ENCODE peak calls at places on chromosomes 11 and 22, in nine cellular contexts. One of them, this sample, is unnamed.

GRCh38 chr11:68040957-68041591 is 2.2 kb downstream of the TCIRG1 start:
- DNase-seq in heart right ventricle: no peak
- DNase-seq in AG04450: no peak
- DNase-seq in endodermal cell: no peak
- DNase-seq in transverse colon: no peak
- DNase-seq in prostate gland: no peak
- DNase-seq in uterus: no peak
- DNase-seq in cardiac muscle cell: no peak
- DNase-seq in Peyer's patch: no peak
- DNase-seq in this sample: peak; percentile 71

GRCh38 chr11:42049650-42050049 is 590.2 kb upstream of the LRRC4C start:
- DNase-seq in prostate gland: no peak
- DNase-seq in uterus: no peak
- DNase-seq in AG04450: no peak
- DNase-seq in heart right ventricle: no peak
- DNase-seq in transverse colon: no peak
- DNase-seq in Peyer's patch: no peak
- DNase-seq in endodermal cell: no peak
- DNase-seq in cardiac muscle cell: peak; percentile 5
- DNase-seq in this sample: no peak

GRCh38 chr11:65041206-65042035 is at the start of gene SAC3D1:
- DNase-seq in cardiac muscle cell: no peak
- DNase-seq in transverse colon: peak; percentile 73
- DNase-seq in Peyer's patch: peak; percentile 91
- DNase-seq in endodermal cell: peak; percentile 89
- DNase-seq in heart right ventricle: no peak
- DNase-seq in AG04450: no peak
- DNase-seq in uterus: no peak
- DNase-seq in prostate gland: no peak
- DNase-seq in this sample: no peak

GRCh38 chr11:69335461-69336386 is 41.8 kb downstream of the MYEOV start:
- DNase-seq in AG04450: no peak
- DNase-seq in heart right ventricle: no peak
- DNase-seq in Peyer's patch: no peak
- DNase-seq in uterus: no peak
- DNase-seq in cardiac muscle cell: no peak
- DNase-seq in prostate gland: no peak
- DNase-seq in transverse colon: no peak
- DNase-seq in endodermal cell: peak; percentile 32
- DNase-seq in this sample: no peak

GRCh38 chr11:119144825-119145476 is 3.9 kb upstream of the ABCG4 start:
- DNase-seq in heart right ventricle: peak; percentile 44
- DNase-seq in cardiac muscle cell: peak; percentile 79
- DNase-seq in transverse colon: peak; percentile 76
- DNase-seq in endodermal cell: peak; percentile 95
- DNase-seq in uterus: peak; percentile 56
- DNase-seq in AG04450: peak; percentile 32
- DNase-seq in Peyer's patch: peak; percentile 72
- DNase-seq in prostate gland: peak; percentile 26
- DNase-seq in this sample: peak; percentile 69

GRCh38 chr11:47645500-47645899 is 3.1 kb upstream of the MTCH2 start:
- DNase-seq in endodermal cell: no peak
- DNase-seq in cardiac muscle cell: no peak
- DNase-seq in AG04450: no peak
- DNase-seq in transverse colon: no peak
- DNase-seq in heart right ventricle: no peak
- DNase-seq in prostate gland: no peak
- DNase-seq in uterus: no peak
- DNase-seq in Peyer's patch: no peak
- DNase-seq in this sample: no peak

GRCh38 chr11:110130642-110131238 is 37.5 kb downstream of the ZC3H12C start:
- DNase-seq in AG04450: no peak
- DNase-seq in transverse colon: peak; percentile 14
- DNase-seq in cardiac muscle cell: peak; percentile 70
- DNase-seq in uterus: no peak
- DNase-seq in endodermal cell: peak; percentile 67
- DNase-seq in Peyer's patch: no peak
- DNase-seq in heart right ventricle: no peak
- DNase-seq in prostate gland: no peak
- DNase-seq in this sample: no peak

GRCh38 chr11:28400236-28401100 is 292.3 kb downstream of the METTL15 start:
- DNase-seq in cardiac muscle cell: peak; percentile 25
- DNase-seq in prostate gland: no peak
- DNase-seq in Peyer's patch: no peak
- DNase-seq in transverse colon: no peak
- DNase-seq in endodermal cell: no peak
- DNase-seq in heart right ventricle: no peak
- DNase-seq in uterus: no peak
- DNase-seq in AG04450: peak; percentile 58
- DNase-seq in this sample: no peak

GRCh38 chr11:85805387-85805786 is 5.6 kb downstream of the SYTL2 start:
- DNase-seq in heart right ventricle: no peak
- DNase-seq in uterus: no peak
- DNase-seq in transverse colon: no peak
- DNase-seq in AG04450: no peak
- DNase-seq in endodermal cell: no peak
- DNase-seq in Peyer's patch: no peak
- DNase-seq in cardiac muscle cell: no peak
- DNase-seq in prostate gland: no peak
- DNase-seq in this sample: no peak

GRCh38 chr11:86179646-86180064 is 64.9 kb upstream of the EED start:
- DNase-seq in cardiac muscle cell: no peak
- DNase-seq in Peyer's patch: no peak
- DNase-seq in heart right ventricle: no peak
- DNase-seq in AG04450: no peak
- DNase-seq in endodermal cell: no peak
- DNase-seq in uterus: no peak
- DNase-seq in prostate gland: peak; percentile 22
- DNase-seq in transverse colon: no peak
- DNase-seq in this sample: no peak

GRCh38 chr11:117870176-117870952 is 6.1 kb downstream of the FXYD6 start:
- DNase-seq in prostate gland: no peak
- DNase-seq in AG04450: no peak
- DNase-seq in endodermal cell: no peak
- DNase-seq in cardiac muscle cell: no peak
- DNase-seq in uterus: no peak
- DNase-seq in transverse colon: no peak
- DNase-seq in Peyer's patch: no peak
- DNase-seq in heart right ventricle: no peak
- DNase-seq in this sample: no peak

GRCh38 chr22:34414467-34415440 is 494.5 kb upstream of the LARGE1 start:
- DNase-seq in Peyer's patch: peak; percentile 56
- DNase-seq in heart right ventricle: no peak
- DNase-seq in transverse colon: peak; percentile 43
- DNase-seq in AG04450: no peak
- DNase-seq in cardiac muscle cell: peak; percentile 1
- DNase-seq in endodermal cell: peak; percentile 93
- DNase-seq in uterus: no peak
- DNase-seq in prostate gland: peak; percentile 61
- DNase-seq in this sample: peak; percentile 33

GRCh38 chr11:3644817-3645235 is at the start of gene ART1:
- DNase-seq in transverse colon: no peak
- DNase-seq in uterus: peak; percentile 27
- DNase-seq in Peyer's patch: no peak
- DNase-seq in AG04450: no peak
- DNase-seq in endodermal cell: no peak
- DNase-seq in prostate gland: no peak
- DNase-seq in heart right ventricle: peak; percentile 28
- DNase-seq in cardiac muscle cell: peak; percentile 5
- DNase-seq in this sample: no peak

GRCh38 chr11:61924016-61924360 is 6.6 kb upstream of the RAB3IL1 start:
- DNase-seq in prostate gland: no peak
- DNase-seq in AG04450: no peak
- DNase-seq in transverse colon: no peak
- DNase-seq in uterus: peak; percentile 39
- DNase-seq in Peyer's patch: no peak
- DNase-seq in heart right ventricle: no peak
- DNase-seq in cardiac muscle cell: no peak
- DNase-seq in endodermal cell: no peak
- DNase-seq in this sample: no peak

GRCh38 chr22:11253000-11253511 is 4274.9 kb upstream of the OR11H1 start:
- DNase-seq in transverse colon: no peak
- DNase-seq in uterus: no peak
- DNase-seq in Peyer's patch: peak; percentile 14
- DNase-seq in heart right ventricle: peak; percentile 7
- DNase-seq in prostate gland: no peak
- DNase-seq in endodermal cell: no peak
- DNase-seq in cardiac muscle cell: no peak
- DNase-seq in AG04450: no peak
- DNase-seq in this sample: peak; percentile 54

GRCh38 chr22:46894081-46894671 is 131.7 kb downstream of the TBC1D22A start:
- DNase-seq in AG04450: no peak
- DNase-seq in prostate gland: no peak
- DNase-seq in endodermal cell: peak; percentile 22
- DNase-seq in transverse colon: no peak
- DNase-seq in uterus: no peak
- DNase-seq in heart right ventricle: no peak
- DNase-seq in cardiac muscle cell: no peak
- DNase-seq in Peyer's patch: no peak
- DNase-seq in this sample: no peak
- TF ChIP-seq CTCF in AG04450: no peak
- TF ChIP-seq CTCF in prostate gland: no peak
- TF ChIP-seq CTCF in endodermal cell: no peak
- TF ChIP-seq CTCF in transverse colon: no peak
- TF ChIP-seq CTCF in uterus: no peak
- TF ChIP-seq CTCF in heart right ventricle: no peak
- TF ChIP-seq CTCF in cardiac muscle cell: no peak
- TF ChIP-seq CTCF in Peyer's patch: no peak
- TF ChIP-seq CTCF in this sample: no peak

DNA sequence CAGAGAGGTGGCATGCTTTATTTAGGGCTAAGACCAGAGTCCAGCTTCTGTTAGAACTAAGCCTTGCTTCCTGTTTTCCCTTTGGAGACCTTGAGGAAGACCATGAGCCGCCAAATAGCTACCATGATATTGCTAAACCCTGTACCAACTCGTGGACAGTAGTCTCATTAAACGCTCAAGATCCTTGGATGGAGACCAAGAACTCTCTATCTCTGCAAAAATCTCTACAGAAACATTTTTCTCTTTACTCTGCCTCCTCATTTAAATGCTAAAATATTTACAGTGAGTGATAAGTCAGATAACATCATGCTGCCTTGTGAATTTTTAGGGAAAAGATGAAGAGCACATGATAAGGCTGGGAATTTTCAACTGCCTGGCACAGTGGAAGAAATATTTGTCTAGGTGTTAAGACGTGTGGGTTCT is 197.8 kb downstream of the MAML2 start:
- DNase-seq in Peyer's patch: no peak
- DNase-seq in transverse colon: no peak
- DNase-seq in uterus: no peak
- DNase-seq in cardiac muscle cell: no peak
- DNase-seq in prostate gland: peak; percentile 80
- DNase-seq in AG04450: no peak
- DNase-seq in endodermal cell: no peak
- DNase-seq in heart right ventricle: no peak
- DNase-seq in this sample: no peak
- H3K27ac ChIP-seq in Peyer's patch: no peak overlapping the region
- H3K27ac ChIP-seq in transverse colon: no peak overlapping the region
- H3K27ac ChIP-seq in uterus: no peak overlapping the region
- H3K27ac ChIP-seq in cardiac muscle cell: no peak overlapping the region
- H3K27ac ChIP-seq in prostate gland: peak overlapping the region; percentile 66
- H3K27ac ChIP-seq in AG04450: no peak overlapping the region
- H3K27ac ChIP-seq in endodermal cell: no peak overlapping the region
- H3K27ac ChIP-seq in heart right ventricle: no peak overlapping the region
- H3K27ac ChIP-seq in this sample: no peak overlapping the region

GRCh38 chr11:92556435-92556834 is 331.8 kb downstream of the FAT3 start:
- DNase-seq in endodermal cell: peak; percentile 56
- DNase-seq in AG04450: no peak
- DNase-seq in transverse colon: no peak
- DNase-seq in cardiac muscle cell: peak; percentile 30
- DNase-seq in prostate gland: no peak
- DNase-seq in heart right ventricle: no peak
- DNase-seq in uterus: no peak
- DNase-seq in Peyer's patch: no peak
- DNase-seq in this sample: no peak

GRCh38 chr11:92550871-92551270 is 326.3 kb downstream of the FAT3 start:
- DNase-seq in endodermal cell: peak; percentile 52
- DNase-seq in AG04450: no peak
- DNase-seq in prostate gland: no peak
- DNase-seq in Peyer's patch: no peak
- DNase-seq in heart right ventricle: no peak
- DNase-seq in cardiac muscle cell: no peak
- DNase-seq in transverse colon: no peak
- DNase-seq in uterus: no peak
- DNase-seq in this sample: no peak

GRCh38 chr11:92554662-92555061 is 330.0 kb downstream of the FAT3 start:
- DNase-seq in uterus: no peak
- DNase-seq in heart right ventricle: no peak
- DNase-seq in cardiac muscle cell: no peak
- DNase-seq in endodermal cell: no peak
- DNase-seq in prostate gland: no peak
- DNase-seq in AG04450: no peak
- DNase-seq in transverse colon: no peak
- DNase-seq in Peyer's patch: no peak
- DNase-seq in this sample: no peak

GRCh38 chr11:92550411-92550810 is 325.8 kb downstream of the FAT3 start:
- DNase-seq in cardiac muscle cell: no peak
- DNase-seq in transverse colon: no peak
- DNase-seq in AG04450: no peak
- DNase-seq in heart right ventricle: no peak
- DNase-seq in prostate gland: peak; percentile 39
- DNase-seq in Peyer's patch: no peak
- DNase-seq in endodermal cell: peak; percentile 92
- DNase-seq in uterus: no peak
- DNase-seq in this sample: peak; percentile 49

GRCh38 chr11:92552942-92553341 is 328.3 kb downstream of the FAT3 start:
- DNase-seq in transverse colon: no peak
- DNase-seq in prostate gland: no peak
- DNase-seq in cardiac muscle cell: peak; percentile 12
- DNase-seq in uterus: no peak
- DNase-seq in heart right ventricle: no peak
- DNase-seq in endodermal cell: no peak
- DNase-seq in AG04450: no peak
- DNase-seq in Peyer's patch: no peak
- DNase-seq in this sample: no peak
- TF ChIP-seq CTCF in transverse colon: no peak
- TF ChIP-seq CTCF in prostate gland: no peak
- TF ChIP-seq CTCF in cardiac muscle cell: peak; percentile 20
- TF ChIP-seq CTCF in uterus: no peak
- TF ChIP-seq CTCF in heart right ventricle: peak; percentile 8
- TF ChIP-seq CTCF in endodermal cell: peak; percentile 52
- TF ChIP-seq CTCF in AG04450: peak; percentile 26
- TF ChIP-seq CTCF in Peyer's patch: no peak
- TF ChIP-seq CTCF in this sample: no peak

DNA sequence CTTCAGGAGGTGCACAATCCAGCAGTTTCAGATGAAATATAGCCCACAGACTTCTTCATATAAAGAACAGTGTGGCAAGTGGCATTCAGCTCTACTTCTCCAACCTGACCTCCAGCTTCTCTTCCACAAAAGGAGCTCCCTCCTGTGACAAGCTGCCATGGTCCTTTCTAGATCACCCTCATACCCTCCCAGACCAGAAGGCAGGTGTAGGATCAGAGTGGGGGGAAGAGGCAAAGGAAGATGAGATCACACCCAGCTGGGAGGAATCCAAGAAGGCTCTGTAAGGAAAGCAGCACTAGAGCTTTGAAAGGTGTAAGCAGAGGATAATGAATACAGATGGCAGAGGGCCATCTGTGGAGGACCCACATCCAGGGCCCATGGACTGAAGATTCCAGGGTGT is 7.6 kb downstream of the CLPB start:
- DNase-seq in endodermal cell: no peak
- DNase-seq in heart right ventricle: no peak
- DNase-seq in Peyer's patch: no peak
- DNase-seq in uterus: no peak
- DNase-seq in prostate gland: no peak
- DNase-seq in AG04450: no peak
- DNase-seq in transverse colon: no peak
- DNase-seq in cardiac muscle cell: no peak
- DNase-seq in this sample: no peak
- H3K27ac ChIP-seq in endodermal cell: no peak overlapping the region
- H3K27ac ChIP-seq in heart right ventricle: no peak overlapping the region
- H3K27ac ChIP-seq in Peyer's patch: no peak overlapping the region
- H3K27ac ChIP-seq in uterus: no peak overlapping the region
- H3K27ac ChIP-seq in prostate gland: no peak overlapping the region
- H3K27ac ChIP-seq in AG04450: no peak overlapping the region
- H3K27ac ChIP-seq in transverse colon: no peak overlapping the region
- H3K27ac ChIP-seq in cardiac muscle cell: no peak overlapping the region
- H3K27ac ChIP-seq in this sample: no peak overlapping the region

This sample was measured in pancreas.